ENCODE peak calls at places on chromosome 21, in nine cellular contexts. L is GM23338; Z is stomach; Y is stimulated activated CD4-positive, alpha-beta T cell treated with anti-CD3 and anti-CD28 coated beads, TNF-alpha, amount 100 ng/mL, for 48 hours; A is lower leg skin; I is iris pigment epithelial cell; M is activated naive CD4-positive, alpha-beta T cell; X is AG10803; J is NCI-H1930. T is an unnamed sample.

GRCh38 chr21:31181089-31181757 is 142.9 kb upstream of the KRTAP19-8 start:
- DNase-seq in L (no peak), Z (no peak), Y (no peak), A (no peak), I (no peak), M (no peak), X (no peak), J (no peak), T (peak; percentile 39)

GRCh38 chr21:30209571-30209970 is 6.3 kb downstream of the CLDN8 start:
- DNase-seq in L (peak; percentile 24), Z (no peak), Y (no peak), A (no peak), I (peak; percentile 15), M (no peak), X (no peak), J (no peak), T (no peak)

GRCh38 chr21:39115659-39116235 is 67.5 kb downstream of the PSMG1 start:
- DNase-seq in L (no peak), Z (no peak), Y (no peak), A (no peak), I (no peak), M (no peak), X (no peak), J (no peak), T (no peak)

GRCh38 chr21:38284221-38284620 is 27.4 kb downstream of the KCNJ15 start:
- DNase-seq in L (no peak), Z (no peak), Y (no peak), A (no peak), I (no peak), M (no peak), X (no peak), J (no peak), T (no peak)

GRCh38 chr21:45547211-45547900 is 5.1 kb upstream of the SLC19A1 start:
- DNase-seq in L (no peak), Z (no peak), Y (no peak), A (no peak), I (no peak), M (no peak), X (no peak), J (no peak), T (no peak)

GRCh38 chr21:14520535-14520934 is 25.6 kb downstream of the SAMSN1 start:
- DNase-seq in L (peak; percentile 27), Z (no peak), Y (no peak), A (no peak), I (no peak), M (no peak), X (no peak), J (no peak), T (no peak)

GRCh38 chr21:38208118-38208517 is 48.7 kb upstream of the KCNJ15 start:
- DNase-seq in L (no peak), Z (no peak), Y (no peak), A (no peak), I (no peak), M (no peak), X (no peak), J (no peak), T (no peak)

GRCh38 chr21:45336870-45337269 is 49.2 kb upstream of the POFUT2 start:
- DNase-seq in L (peak; percentile 65), Z (no peak), Y (no peak), A (no peak), I (no peak), M (no peak), X (peak; percentile 32), J (no peak), T (no peak)

GRCh38 chr21:45950740-45951515 is 30.6 kb upstream of the COL6A1 start:
- DNase-seq in L (no peak), Z (peak; percentile 50), Y (no peak), A (no peak), I (peak; percentile 23), M (no peak), X (peak; percentile 53), J (no peak), T (no peak)

GRCh38 chr21:42461185-42461520 is 34.9 kb downstream of the RSPH1 start:
- DNase-seq in L (no peak), Z (no peak), Y (no peak), A (no peak), I (no peak), M (no peak), X (no peak), J (no peak), T (no peak)

GRCh38 chr21:18522181-18522771 is 118.7 kb upstream of the TMPRSS15 start:
- DNase-seq in L (peak; percentile 19), Z (no peak), Y (no peak), A (no peak), I (no peak), M (no peak), X (no peak), J (no peak), T (no peak)

GRCh38 chr21:45549670-45550463 is 7.6 kb upstream of the SLC19A1 start:
- DNase-seq in L (no peak), Z (no peak), Y (no peak), A (no peak), I (no peak), M (no peak), X (no peak), J (no peak), T (no peak)

GRCh38 chr21:37509802-37510393 is 143.3 kb downstream of the DYRK1A start:
- DNase-seq in L (no peak), Z (no peak), Y (no peak), A (no peak), I (peak; percentile 81), M (no peak), X (peak; percentile 13), J (no peak), T (no peak)

GRCh38 chr21:46189213-46189958 is 5.1 kb upstream of the SPATC1L start:
- DNase-seq in L (no peak), Z (no peak), Y (no peak), A (no peak), I (peak; percentile 79), M (no peak), X (peak; percentile 45), J (no peak), T (no peak)

GRCh38 chr21:26709090-26709489 is 136.0 kb upstream of the CYYR1 start:
- DNase-seq in L (no peak), Z (no peak), Y (no peak), A (no peak), I (peak; percentile 11), M (no peak), X (no peak), J (no peak), T (no peak)

GRCh38 chr21:34722684-34723300 is 54.0 kb downstream of the CLIC6 start:
- DNase-seq in L (peak; percentile 83), Z (no peak), Y (no peak), A (no peak), I (no peak), M (no peak), X (no peak), J (no peak), T (no peak)

GRCh38 chr21:43703068-43703880 is 15.7 kb upstream of the PDXK start:
- DNase-seq in L (peak; percentile 67), Z (peak; percentile 80), Y (no peak), A (no peak), I (peak; percentile 81), M (no peak), X (peak; percentile 92), J (no peak), T (no peak)

GRCh38 chr21:45209046-45209445 is 78.6 kb downstream of the POFUT2 start:
- DNase-seq in L (no peak), Z (no peak), Y (no peak), A (no peak), I (peak; percentile 82), M (no peak), X (peak; percentile 54), J (no peak), T (no peak)

GRCh38 chr21:41763398-41763931 is 3.4 kb downstream of the RIPK4 start:
- DNase-seq in L (peak; percentile 72), Z (no peak), Y (no peak), A (peak; percentile 56), I (no peak), M (no peak), X (no peak), J (no peak), T (no peak)

GRCh38 chr21:33622253-33622652 is 19.3 kb downstream of the CRYZL1 start:
- DNase-seq in L (peak; percentile 65), Z (no peak), Y (no peak), A (no peak), I (no peak), M (no peak), X (no peak), J (no peak), T (no peak)

GRCh38 chr21:44288251-44289110 is 2.8 kb downstream of the AIRE start:
- DNase-seq in L (no peak), Z (no peak), Y (no peak), A (no peak), I (no peak), M (no peak), X (no peak), J (no peak), T (no peak)

GRCh38 chr21:27802816-27803475 is 836.1 kb upstream of the ADAMTS5 start:
- DNase-seq in L (peak; percentile 82), Z (peak; percentile 44), Y (peak; percentile 12), A (peak; percentile 15), I (peak; percentile 68), M (no peak), X (peak; percentile 56), J (no peak), T (no peak)

GRCh38 chr21:25647632-25648031 is 8.6 kb downstream of the JAM2 start:
- DNase-seq in L (no peak), Z (no peak), Y (no peak), A (no peak), I (no peak), M (no peak), X (no peak), J (no peak), T (no peak)

GRCh38 chr21:39282911-39283310 is 30.5 kb downstream of the BRWD1 start:
- DNase-seq in L (no peak), Z (no peak), Y (no peak), A (no peak), I (no peak), M (no peak), X (no peak), J (no peak), T (no peak)

GRCh38 chr21:45496968-45497845 is 45.0 kb downstream of the SLC19A1 start:
- DNase-seq in L (no peak), Z (no peak), Y (no peak), A (no peak), I (no peak), M (no peak), X (no peak), J (no peak), T (no peak)

T was measured in effector memory CD4-positive, alpha-beta T cell.